ENCODE peak calls at places on chromosomes 2 and 18, in ten cellular contexts. A, V, H, S, C, B, L, Y, E and J are unnamed samples.

GRCh38 chr2:42224422-42225067 is 55.4 kb downstream of the EML4 start:
- DNase-seq in A (no peak), V (no peak), C (no peak), L (no peak), H (peak), S (no peak), E (no peak), B (peak), Y (no peak), J (no peak)

GRCh38 chr2:222949690-222950323 is 89.0 kb downstream of the ACSL3 start:
- DNase-seq in B (no peak), S (no peak), H (no peak), L (no peak), A (no peak), Y (no peak), C (no peak), V (no peak), E (no peak), J (no peak)

GRCh38 chr2:223474893-223475292 is 127.3 kb downstream of the SCG2 start:
- DNase-seq in C (no peak), Y (no peak), S (no peak), H (no peak), B (no peak), A (no peak), V (no peak), E (no peak), L (no peak), J (no peak)

GRCh38 chr2:145169285-145169684 is 649.4 kb upstream of the ZEB2 start:
- DNase-seq in S (no peak), H (no peak), Y (no peak), B (no peak), L (no peak), A (no peak), V (no peak), C (no peak), E (no peak), J (no peak)

GRCh38 chr2:217650716-217651360 is 352.0 kb downstream of the TNS1 start:
- DNase-seq in V (peak), H (peak), Y (peak), C (no peak), S (peak), E (peak), L (peak), B (peak), A (peak), J (peak)

GRCh38 chr18:22314406-22314805 is 103.3 kb downstream of the CTAGE1 start:
- DNase-seq in S (peak), A (no peak), E (no peak), V (no peak), C (no peak), Y (no peak), B (peak), L (no peak), H (peak), J (no peak)

GRCh38 chr2:114219501-114219900 is 222.9 kb upstream of the DPP10 start:
- DNase-seq in Y (no peak), L (no peak), V (no peak), B (no peak), A (no peak), H (no peak), E (no peak), S (no peak), C (no peak), J (no peak)

GRCh38 chr18:26551217-26551708 is 2.9 kb upstream of the KCTD1 start:
- DNase-seq in B (no peak), H (no peak), C (no peak), V (no peak), A (no peak), L (no peak), S (peak), E (no peak), Y (no peak), J (no peak)

GRCh38 chr2:127906206-127906926 is 20.6 kb upstream of the AMMECR1L start:
- DNase-seq in Y (no peak), L (no peak), S (no peak), C (no peak), B (no peak), V (no peak), A (peak), E (no peak), H (no peak), J (no peak)

GRCh38 chr2:200784215-200784614 is 27.5 kb upstream of the BZW1 start:
- DNase-seq in C (no peak), E (no peak), B (peak), L (no peak), V (no peak), A (no peak), S (no peak), Y (no peak), H (no peak), J (no peak)

GRCh38 chr2:75100011-75100680 is 99.2 kb downstream of the TACR1 start:
- DNase-seq in C (no peak), Y (no peak), S (peak), B (peak), H (peak), A (no peak), E (no peak), L (no peak), V (no peak), J (no peak)

GRCh38 chr2:75100691-75101236 is 98.6 kb downstream of the TACR1 start:
- DNase-seq in L (no peak), S (no peak), A (no peak), V (no peak), C (no peak), H (no peak), E (no peak), B (peak), Y (no peak), J (no peak)

GRCh38 chr2:75099521-75099922 is 99.8 kb downstream of the TACR1 start:
- DNase-seq in V (no peak), A (no peak), L (no peak), H (no peak), S (no peak), Y (no peak), C (no peak), E (no peak), B (no peak), J (no peak)

GRCh38 chr2:75102011-75102410 is 97.3 kb downstream of the TACR1 start:
- DNase-seq in Y (no peak), H (no peak), V (no peak), E (no peak), L (no peak), B (no peak), S (no peak), C (no peak), A (no peak), J (no peak)

DNA sequence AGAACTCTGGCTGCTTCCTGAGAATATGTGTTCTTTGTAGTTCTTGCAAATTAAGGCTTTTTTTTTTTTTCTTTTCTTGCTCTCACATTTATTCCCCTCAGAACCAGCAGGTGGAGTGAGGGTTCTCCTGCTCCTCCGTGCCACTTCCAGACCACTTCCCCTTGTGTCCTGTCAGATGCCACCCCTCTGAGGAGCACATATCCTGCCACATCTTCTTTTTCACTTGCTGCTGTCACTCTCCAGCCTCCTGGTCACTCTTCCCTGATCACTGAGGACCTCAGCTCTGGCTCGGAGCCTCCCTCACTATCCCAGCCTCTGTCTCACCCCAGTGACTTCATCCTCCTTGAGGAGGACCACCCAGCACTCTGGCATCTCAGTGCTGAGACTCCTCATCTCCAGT is 100.5 kb downstream of the TACR1 start:
- DNase-seq in S (peak), B (peak), A (no peak), Y (no peak), H (peak), V (no peak), E (peak), C (no peak), L (no peak), J (no peak)
- TF ChIP-seq CTCF in S (peak), B (peak), A (peak), Y (no peak), H (peak), V (no peak), E (peak), C (peak), L (peak), J (peak)

GRCh38 chr2:207260947-207261346 is 95.2 kb upstream of the KLF7 start:
- DNase-seq in A (no peak), E (no peak), C (no peak), L (no peak), B (peak), S (peak), Y (no peak), V (no peak), H (no peak), J (no peak)
- TF ChIP-seq CTCF in A (no peak), E (no peak), C (no peak), L (no peak), B (no peak), S (no peak), Y (no peak), V (no peak), H (no peak), J (no peak)

DNA sequence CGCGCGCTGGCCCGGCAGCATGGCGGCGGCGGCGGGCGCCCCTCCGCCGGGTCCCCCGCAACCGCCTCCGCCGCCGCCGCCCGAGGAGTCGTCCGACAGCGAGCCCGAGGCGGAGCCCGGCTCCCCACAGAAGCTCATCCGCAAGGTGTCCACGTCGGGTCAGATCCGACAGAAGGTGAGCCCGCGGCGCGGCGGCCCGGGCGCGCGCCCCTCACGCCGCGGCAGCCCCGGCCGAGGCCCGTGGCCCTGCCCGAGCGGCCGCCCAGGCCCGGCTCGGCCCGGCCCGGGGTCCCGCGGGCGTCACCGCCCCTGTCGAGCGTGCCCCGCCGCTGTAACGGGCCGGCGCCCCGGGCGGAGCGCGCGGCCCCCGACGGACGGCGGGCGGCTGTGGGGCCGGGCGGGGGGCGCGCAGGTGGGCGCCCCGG is 218 bp downstream of the DGKD start:
- DNase-seq in E (no peak), A (no peak), B (no peak), L (no peak), H (no peak), C (no peak), S (no peak), Y (no peak), V (no peak), J (no peak)
- TF ChIP-seq CTCF in E (peak), A (no peak), B (no peak), L (no peak), H (no peak), C (no peak), S (no peak), Y (no peak), V (no peak), J (no peak)

DNA sequence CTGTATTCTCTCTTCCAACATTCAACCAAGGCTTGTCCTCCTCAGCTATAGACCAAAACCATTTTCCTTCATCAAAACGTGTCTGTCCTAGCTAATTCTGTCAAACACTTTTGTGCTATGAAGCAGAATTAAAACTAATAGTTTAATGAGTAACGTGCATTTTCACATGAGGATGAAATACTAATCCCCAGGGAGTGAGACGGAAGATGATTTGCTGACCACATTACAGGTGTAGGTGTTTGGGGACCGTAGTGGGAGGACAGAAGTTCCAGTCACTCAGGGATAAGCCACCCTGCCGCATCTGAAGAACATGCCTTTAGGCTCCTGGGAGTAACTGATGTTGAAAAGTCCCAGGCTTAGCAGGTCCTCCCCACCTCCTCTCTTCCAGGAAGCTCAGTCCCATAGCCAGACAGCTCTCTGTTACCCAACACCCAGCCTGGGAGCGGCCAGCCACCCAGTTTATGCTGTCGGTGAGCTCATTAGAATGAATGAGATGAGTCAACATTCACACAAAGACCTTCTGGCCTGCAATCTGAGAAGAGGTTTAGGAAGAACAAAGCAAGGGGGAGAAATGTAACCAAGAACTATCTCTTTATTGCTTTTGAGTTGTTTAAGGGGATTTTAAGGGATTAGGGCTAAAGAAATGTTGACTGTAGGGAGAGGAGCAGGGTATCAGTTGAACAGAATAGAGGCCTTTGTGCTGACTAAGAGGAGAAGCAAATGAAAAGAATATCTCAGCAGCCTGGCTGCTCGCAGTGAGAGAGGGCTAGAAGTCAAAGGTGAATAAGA is 122.5 kb downstream of the FOXI3 start:
- DNase-seq in C (peak), L (no peak), V (no peak), S (peak), A (peak), E (no peak), B (peak), H (peak), Y (no peak), J (peak)
- TF ChIP-seq CTCF in C (no peak), L (no peak), V (no peak), S (no peak), A (no peak), E (no peak), B (no peak), H (no peak), Y (no peak), J (no peak)

DNA sequence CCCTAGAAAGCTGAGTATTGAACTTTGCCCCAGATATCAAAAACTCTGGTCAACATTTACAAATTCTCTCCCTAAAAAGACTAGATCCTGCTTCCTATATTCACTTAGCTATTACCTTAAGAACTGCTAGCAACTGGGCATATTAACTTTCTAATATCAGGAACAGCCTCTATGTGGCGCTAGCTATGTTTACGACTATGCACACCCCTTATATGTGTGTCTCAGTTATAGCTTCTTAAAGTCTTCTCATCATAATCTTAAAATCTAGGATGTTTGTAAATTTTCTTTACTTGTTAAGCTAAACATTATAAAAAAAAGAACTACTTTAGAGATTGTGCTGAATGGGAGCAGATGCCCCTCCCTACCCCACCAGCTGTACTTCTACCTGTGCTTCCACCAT is 1.7 kb upstream of the STAMBP start:
- DNase-seq in B (peak), A (no peak), Y (no peak), E (no peak), C (no peak), V (no peak), L (no peak), S (peak), H (peak), J (no peak)
- TF ChIP-seq CTCF in B (peak), A (no peak), Y (no peak), E (no peak), C (peak), V (no peak), L (no peak), S (peak), H (peak), J (peak)

DNA sequence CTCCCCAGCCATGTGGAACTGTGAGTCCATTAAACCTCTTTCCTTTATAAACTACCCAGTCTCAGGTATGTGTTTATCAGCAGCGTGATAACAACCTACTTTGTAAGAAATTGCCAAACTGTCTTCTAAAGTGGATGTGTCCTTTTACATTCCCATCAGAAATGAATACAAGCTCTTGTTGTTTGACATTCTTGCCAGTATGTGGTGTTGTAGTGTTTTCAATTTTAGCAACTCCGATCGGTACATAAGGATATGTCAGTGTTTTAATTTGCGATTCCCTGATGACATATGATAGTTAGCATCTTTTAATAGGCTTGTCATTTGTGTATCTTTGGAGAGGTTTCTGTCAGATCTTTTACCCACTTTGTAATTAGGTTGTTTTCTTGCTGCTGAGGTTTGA is 1156.3 kb upstream of the CRIM1 start:
- DNase-seq in A (no peak), C (no peak), V (no peak), S (no peak), B (no peak), Y (no peak), L (no peak), H (no peak), E (no peak), J (no peak)
- TF ChIP-seq CTCF in A (no peak), C (peak), V (no peak), S (no peak), B (no peak), Y (no peak), L (no peak), H (no peak), E (peak), J (no peak)

GRCh38 chr18:62398291-62398690 is 73.2 kb downstream of the TNFRSF11A start:
- DNase-seq in Y (no peak), A (no peak), B (no peak), S (no peak), C (no peak), H (no peak), L (no peak), E (no peak), V (no peak), J (no peak)

GRCh38 chr18:62399306-62399705 is 74.2 kb downstream of the TNFRSF11A start:
- DNase-seq in S (no peak), E (no peak), C (no peak), Y (no peak), H (no peak), L (no peak), A (no peak), B (no peak), V (no peak), J (no peak)

GRCh38 chr18:62402342-62402948 is 77.3 kb downstream of the TNFRSF11A start:
- DNase-seq in Y (no peak), E (no peak), B (no peak), C (no peak), H (no peak), V (no peak), S (no peak), L (no peak), A (no peak), J (no peak)

GRCh38 chr18:62400916-62401315 is 75.8 kb downstream of the TNFRSF11A start:
- DNase-seq in Y (no peak), B (no peak), S (no peak), L (no peak), V (no peak), E (no peak), H (no peak), C (no peak), A (no peak), J (no peak)

GRCh38 chr18:62399781-62400308 is 74.7 kb downstream of the TNFRSF11A start:
- DNase-seq in A (no peak), B (peak), V (no peak), S (peak), E (peak), Y (no peak), C (no peak), H (peak), L (no peak), J (no peak)
- TF ChIP-seq CTCF in A (peak), B (peak), V (no peak), S (no peak), E (peak), Y (no peak), C (peak), H (peak), L (peak), J (no peak)

DNA sequence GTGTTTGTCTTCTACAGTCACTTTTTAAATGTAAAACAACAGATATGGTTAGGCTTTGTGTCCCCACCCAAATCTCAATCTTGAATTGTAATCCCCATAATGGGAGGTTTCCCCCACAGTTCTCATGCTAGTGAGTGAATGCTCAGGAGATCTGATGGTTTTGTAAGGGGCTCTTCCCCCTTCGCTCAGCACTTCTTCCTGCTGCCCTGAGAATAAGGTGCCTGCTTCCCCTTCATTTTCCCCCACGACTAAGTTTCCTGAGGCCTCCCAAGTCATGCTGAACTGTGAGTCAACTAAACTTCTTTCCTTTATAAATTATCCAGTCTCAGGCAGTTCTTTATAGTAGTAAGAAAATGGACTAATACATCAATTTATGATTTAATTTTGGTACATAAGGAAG is 118.0 kb upstream of the SNTG2 start:
- DNase-seq in E (no peak), C (no peak), L (no peak), S (no peak), Y (no peak), V (no peak), B (no peak), H (no peak), A (no peak), J (no peak)
- TF ChIP-seq CTCF in E (no peak), C (no peak), L (no peak), S (no peak), Y (no peak), V (no peak), B (no peak), H (no peak), A (no peak), J (no peak)